ENCODE peak calls at places on chromosomes 7 and 10, in seven cellular contexts. E, V, T, H, N, I and C are unnamed samples.

GRCh38 chr10:89201345-89202032 is 5.6 kb downstream of the CH25H start:
- DNase-seq in V (no peak), H (no peak), N (no peak), I (no peak), E (peak; percentile 35), T (no peak), C (no peak)

GRCh38 chr7:159032310-159032709 is 112.4 kb downstream of the VIPR2 start:
- DNase-seq in V (no peak), I (no peak), E (no peak), N (no peak), T (peak; percentile 43), H (no peak), C (no peak)

GRCh38 chr7:37311282-37311868 is 137.3 kb downstream of the ELMO1 start:
- DNase-seq in H (no peak), N (no peak), E (peak; percentile 7), V (no peak), I (peak; percentile 85), T (no peak), C (peak; percentile 87)

GRCh38 chr7:138000081-138000701 is 1.7 kb downstream of the CREB3L2 start:
- DNase-seq in H (peak; percentile 46), V (peak; percentile 90), E (peak; percentile 98), T (no peak), N (peak; percentile 78), I (peak; percentile 92), C (peak; percentile 97)

GRCh38 chr7:87934699-87935372 is 785 bp downstream of the ADAM22 start:
- DNase-seq in I (no peak), H (peak; percentile 35), N (peak; percentile 17), T (peak; percentile 70), V (peak; percentile 52), E (no peak), C (peak; percentile 42)

GRCh38 chr7:69196593-69196992 is 401.7 kb upstream of the AUTS2 start:
- DNase-seq in V (no peak), H (no peak), T (no peak), I (no peak), E (no peak), N (no peak), C (no peak)

GRCh38 chr10:4344544-4344994 is 481.4 kb upstream of the AKR1E2 start:
- DNase-seq in N (no peak), T (no peak), V (peak; percentile 91), E (peak; percentile 100), I (peak; percentile 100), H (no peak), C (peak; percentile 100)

GRCh38 chr7:128194533-128195282 is 46.4 kb upstream of the LEP start:
- DNase-seq in I (no peak), V (no peak), T (no peak), H (peak; percentile 14), E (no peak), N (no peak), C (no peak)

GRCh38 chr10:110208614-110209398 is 1.4 kb downstream of the MXI1 start:
- DNase-seq in N (no peak), T (no peak), H (no peak), I (peak; percentile 49), E (peak; percentile 46), V (no peak), C (peak; percentile 67)

GRCh38 chr7:112065758-112066157 is 140.4 kb downstream of the DOCK4 start:
- DNase-seq in E (no peak), I (no peak), V (no peak), T (no peak), H (no peak), N (no peak), C (no peak)

GRCh38 chr10:104031631-104032030 is 54.0 kb downstream of the COL17A1 start:
- DNase-seq in I (no peak), T (no peak), N (no peak), E (no peak), H (no peak), V (no peak), C (no peak)

GRCh38 chr10:63708421-63708820 is 187.2 kb downstream of the REEP3 start:
- DNase-seq in H (no peak), N (no peak), I (no peak), T (no peak), V (no peak), E (no peak), C (no peak)

GRCh38 chr7:64516451-64516850 is 46.4 kb downstream of the ZNF680 start:
- DNase-seq in N (no peak), I (no peak), E (no peak), T (no peak), H (no peak), V (no peak), C (no peak)

GRCh38 chr10:84391326-84391725 is 62.9 kb downstream of the CCSER2 start:
- DNase-seq in I (no peak), V (no peak), T (no peak), E (peak; percentile 10), N (no peak), H (no peak), C (no peak)

GRCh38 chr7:155669717-155670505 is 25.4 kb downstream of the RBM33 start:
- DNase-seq in H (peak; percentile 81), N (no peak), T (peak; percentile 67), E (peak; percentile 71), V (peak; percentile 79), I (no peak), C (no peak)

GRCh38 chr10:70130878-70131559 is 1.6 kb downstream of the AIFM2 start:
- DNase-seq in T (no peak), V (no peak), H (no peak), I (peak; percentile 89), N (no peak), E (peak; percentile 71), C (peak; percentile 82)

GRCh38 chr10:132452651-132453469 is 55.9 kb downstream of the PWWP2B start:
- DNase-seq in N (peak; percentile 68), I (peak; percentile 85), T (peak; percentile 98), H (peak; percentile 75), E (peak; percentile 72), V (peak; percentile 59), C (peak; percentile 74)

GRCh38 chr10:110778221-110778620 is 93.5 kb upstream of the PDCD4 start:
- DNase-seq in H (no peak), N (no peak), I (no peak), T (no peak), V (no peak), E (no peak), C (no peak)

GRCh38 chr10:774661-775244 is 85.3 kb upstream of the DIP2C start:
- DNase-seq in T (no peak), N (no peak), H (no peak), V (no peak), E (no peak), I (no peak), C (no peak)

GRCh38 chr10:3095373-3096139 is 28.2 kb downstream of the PFKP start:
- DNase-seq in E (peak; percentile 100), T (no peak), V (peak; percentile 83), N (no peak), H (no peak), I (peak; percentile 99), C (peak; percentile 99)

GRCh38 chr7:264541-265191 is 25.3 kb upstream of the FOXL3 start:
- DNase-seq in V (no peak), N (no peak), E (no peak), I (no peak), T (no peak), H (no peak), C (no peak)

GRCh38 chr10:125299476-125299875 is 139.1 kb upstream of the CTBP2 start:
- DNase-seq in H (no peak), I (no peak), V (no peak), T (no peak), E (no peak), N (no peak), C (no peak)

GRCh38 chr10:125151824-125152634 is 8.3 kb downstream of the CTBP2 start:
- DNase-seq in T (peak; percentile 91), N (no peak), H (peak; percentile 96), V (peak; percentile 89), I (no peak), E (no peak), C (no peak)

DNA sequence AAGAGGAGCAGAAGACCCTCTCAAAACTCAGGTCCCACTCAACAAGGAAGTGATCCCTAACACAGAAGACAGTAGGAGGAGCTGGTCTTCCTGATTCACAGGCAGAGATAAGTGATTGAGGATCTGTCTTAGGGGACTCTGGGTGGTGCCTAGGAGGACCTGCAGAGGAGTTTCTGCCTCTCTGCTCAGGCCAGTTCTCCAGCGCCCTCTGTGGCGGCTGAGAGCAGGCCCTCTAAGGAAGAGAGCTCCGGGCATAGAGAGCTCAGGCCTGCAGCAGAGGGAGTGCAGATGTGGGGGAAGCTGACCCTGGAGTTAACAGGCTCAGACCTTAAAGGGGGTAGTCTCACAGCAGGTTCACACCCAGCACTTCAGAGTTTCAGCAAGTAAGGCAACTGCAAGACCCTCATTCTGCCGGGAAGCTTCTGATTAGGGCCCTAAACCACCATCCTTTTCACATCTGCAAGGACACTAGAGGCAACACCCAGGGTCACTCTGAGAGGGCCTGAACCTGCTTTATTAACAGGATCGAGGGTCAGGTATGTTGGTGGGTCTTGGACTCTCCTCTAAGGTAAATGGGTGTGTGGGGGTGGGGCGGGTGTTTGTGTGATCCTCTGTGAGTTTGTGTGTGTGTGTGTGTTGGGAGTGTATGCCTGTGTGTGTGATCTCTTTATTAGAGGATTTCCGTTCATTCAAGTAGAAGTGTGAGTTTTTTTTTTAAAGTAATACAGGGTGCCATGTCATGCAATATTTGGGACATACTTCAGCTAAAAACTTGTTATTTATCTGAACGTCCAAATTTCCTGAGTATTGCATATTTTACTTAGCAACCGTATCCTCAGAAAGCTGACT is 57.6 kb upstream of the TARP start:
- DNase-seq in H (peak; percentile 94), V (peak; percentile 97), N (no peak), T (peak; percentile 76), E (no peak), I (no peak), C (no peak)
- H2BK5ac ChIP-seq in H (no peak overlapping the region), V (peak overlapping the region; percentile 70), N (no peak overlapping the region), T (peak overlapping the region; percentile 45), E (no peak overlapping the region), I (no peak overlapping the region), C (no peak overlapping the region)

GRCh38 chr7:28105234-28105633 is 75.4 kb downstream of the JAZF1 start:
- DNase-seq in H (no peak), N (no peak), V (no peak), E (no peak), T (no peak), I (peak; percentile 44), C (no peak)
- H4K8ac ChIP-seq in H (no peak overlapping the region), N (no peak overlapping the region), V (no peak overlapping the region), E (peak overlapping the region; percentile 45), T (no peak overlapping the region), I (no peak overlapping the region), C (no peak overlapping the region)

DNA sequence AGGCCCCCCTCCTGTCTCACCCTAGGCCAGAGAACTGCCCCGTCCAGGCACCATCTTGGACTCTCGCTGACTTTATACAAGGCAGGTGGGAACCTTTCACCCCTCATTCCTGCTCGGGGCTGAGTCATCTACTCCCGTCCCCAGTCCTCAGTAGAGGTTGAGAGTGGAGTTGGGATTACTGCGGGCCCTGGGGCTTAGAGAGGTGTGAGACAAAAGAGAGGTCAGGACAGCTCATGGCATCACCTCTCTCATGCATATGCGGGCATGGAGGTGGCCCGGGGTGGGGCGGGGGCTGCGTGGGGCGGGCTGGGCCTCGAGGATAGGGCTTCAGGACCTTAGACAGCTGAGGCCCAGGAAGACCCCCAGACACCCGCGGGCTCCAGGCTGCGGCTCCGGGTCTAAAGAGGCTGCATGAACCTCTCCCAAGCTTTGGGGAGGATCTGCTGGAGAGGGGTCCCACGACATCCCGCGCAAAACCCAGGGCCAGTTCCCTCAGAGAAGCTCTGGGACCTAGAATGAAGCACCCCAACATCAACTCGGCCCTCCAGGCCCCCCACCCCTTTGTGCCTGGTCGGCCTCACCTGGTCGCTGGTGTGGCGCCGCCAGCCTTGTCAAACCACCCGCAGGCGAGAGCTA is 319 bp downstream of the PDZD7 start:
- DNase-seq in I (peak; percentile 93), T (no peak), E (no peak), V (peak; percentile 91), H (peak; percentile 66), N (no peak), C (no peak)
- H2BK5ac ChIP-seq in I (no peak overlapping the region), T (no peak overlapping the region), E (no peak overlapping the region), V (no peak overlapping the region), H (no peak overlapping the region), N (no peak overlapping the region), C (no peak overlapping the region)

GRCh38 chr7:33624172-33624571 is 281.2 kb upstream of the BMPER start:
- DNase-seq in V (no peak), N (no peak), E (no peak), T (no peak), I (no peak), H (no peak), C (no peak)
- H4K8ac ChIP-seq in V (no peak overlapping the region), N (no peak overlapping the region), E (no peak overlapping the region), T (no peak overlapping the region), I (no peak overlapping the region), H (no peak overlapping the region), C (no peak overlapping the region)